ENCODE peak calls at places on chromosomes 6 and 20, in ten cellular contexts. One of them, this sample, is unnamed.

GRCh38 chr6:145673504-145673903 is 61.8 kb downstream of the EPM2A start:
- DNase-seq in activated CD8-positive, alpha-beta memory T cell treated with anti-CD3 and anti-CD28 coated beads for 1 hour: no peak
- DNase-seq in cardiac septum: no peak
- DNase-seq in astrocyte of the cerebellum: no peak
- DNase-seq in posterior cingulate gyrus: no peak
- DNase-seq in stimulated activated CD8-positive, alpha-beta memory T cell treated with anti-CD3 and anti-CD28 coated beads, Interleukin-2, amount 100 ng/mL, for 1 hour: no peak
- DNase-seq in progenitor cell of endocrine pancreas: no peak
- DNase-seq in iris pigment epithelial cell: no peak
- DNase-seq in fibroblast of the conjunctiva: no peak
- DNase-seq in IMR-90: no peak
- DNase-seq in this sample: no peak

GRCh38 chr6:54267798-54268197 is 40.4 kb upstream of the TINAG start:
- DNase-seq in activated CD8-positive, alpha-beta memory T cell treated with anti-CD3 and anti-CD28 coated beads for 1 hour: no peak
- DNase-seq in cardiac septum: no peak
- DNase-seq in astrocyte of the cerebellum: no peak
- DNase-seq in posterior cingulate gyrus: no peak
- DNase-seq in stimulated activated CD8-positive, alpha-beta memory T cell treated with anti-CD3 and anti-CD28 coated beads, Interleukin-2, amount 100 ng/mL, for 1 hour: no peak
- DNase-seq in progenitor cell of endocrine pancreas: no peak
- DNase-seq in iris pigment epithelial cell: peak; percentile 65
- DNase-seq in fibroblast of the conjunctiva: peak; percentile 27
- DNase-seq in IMR-90: peak; percentile 60
- DNase-seq in this sample: no peak

GRCh38 chr20:62936996-62937352 is 973 bp upstream of the GID8 start:
- DNase-seq in activated CD8-positive, alpha-beta memory T cell treated with anti-CD3 and anti-CD28 coated beads for 1 hour: no peak
- DNase-seq in cardiac septum: no peak
- DNase-seq in astrocyte of the cerebellum: no peak
- DNase-seq in posterior cingulate gyrus: no peak
- DNase-seq in stimulated activated CD8-positive, alpha-beta memory T cell treated with anti-CD3 and anti-CD28 coated beads, Interleukin-2, amount 100 ng/mL, for 1 hour: no peak
- DNase-seq in progenitor cell of endocrine pancreas: no peak
- DNase-seq in iris pigment epithelial cell: peak; percentile 87
- DNase-seq in fibroblast of the conjunctiva: no peak
- DNase-seq in IMR-90: peak; percentile 83
- DNase-seq in this sample: no peak

GRCh38 chr6:28615955-28616747 is 90.5 kb downstream of the GPX5 start:
- DNase-seq in activated CD8-positive, alpha-beta memory T cell treated with anti-CD3 and anti-CD28 coated beads for 1 hour: no peak
- DNase-seq in cardiac septum: no peak
- DNase-seq in astrocyte of the cerebellum: no peak
- DNase-seq in posterior cingulate gyrus: no peak
- DNase-seq in stimulated activated CD8-positive, alpha-beta memory T cell treated with anti-CD3 and anti-CD28 coated beads, Interleukin-2, amount 100 ng/mL, for 1 hour: no peak
- DNase-seq in progenitor cell of endocrine pancreas: no peak
- DNase-seq in iris pigment epithelial cell: no peak
- DNase-seq in fibroblast of the conjunctiva: no peak
- DNase-seq in IMR-90: no peak
- DNase-seq in this sample: no peak

GRCh38 chr6:149451361-149452061 is 33.3 kb downstream of the ZC3H12D start:
- DNase-seq in activated CD8-positive, alpha-beta memory T cell treated with anti-CD3 and anti-CD28 coated beads for 1 hour: no peak
- DNase-seq in cardiac septum: no peak
- DNase-seq in astrocyte of the cerebellum: no peak
- DNase-seq in posterior cingulate gyrus: peak; percentile 85
- DNase-seq in stimulated activated CD8-positive, alpha-beta memory T cell treated with anti-CD3 and anti-CD28 coated beads, Interleukin-2, amount 100 ng/mL, for 1 hour: no peak
- DNase-seq in progenitor cell of endocrine pancreas: peak; percentile 34
- DNase-seq in iris pigment epithelial cell: no peak
- DNase-seq in fibroblast of the conjunctiva: no peak
- DNase-seq in IMR-90: no peak
- DNase-seq in this sample: no peak

GRCh38 chr20:59365611-59366284 is 65.3 kb downstream of the EDN3 start:
- DNase-seq in activated CD8-positive, alpha-beta memory T cell treated with anti-CD3 and anti-CD28 coated beads for 1 hour: no peak
- DNase-seq in cardiac septum: no peak
- DNase-seq in astrocyte of the cerebellum: no peak
- DNase-seq in posterior cingulate gyrus: no peak
- DNase-seq in stimulated activated CD8-positive, alpha-beta memory T cell treated with anti-CD3 and anti-CD28 coated beads, Interleukin-2, amount 100 ng/mL, for 1 hour: no peak
- DNase-seq in progenitor cell of endocrine pancreas: no peak
- DNase-seq in iris pigment epithelial cell: no peak
- DNase-seq in fibroblast of the conjunctiva: no peak
- DNase-seq in IMR-90: no peak
- DNase-seq in this sample: no peak

GRCh38 chr6:43045371-43045930 is 8.2 kb downstream of the CUL7 start:
- DNase-seq in activated CD8-positive, alpha-beta memory T cell treated with anti-CD3 and anti-CD28 coated beads for 1 hour: no peak
- DNase-seq in cardiac septum: no peak
- DNase-seq in astrocyte of the cerebellum: no peak
- DNase-seq in posterior cingulate gyrus: no peak
- DNase-seq in stimulated activated CD8-positive, alpha-beta memory T cell treated with anti-CD3 and anti-CD28 coated beads, Interleukin-2, amount 100 ng/mL, for 1 hour: no peak
- DNase-seq in progenitor cell of endocrine pancreas: no peak
- DNase-seq in iris pigment epithelial cell: no peak
- DNase-seq in fibroblast of the conjunctiva: no peak
- DNase-seq in IMR-90: no peak
- DNase-seq in this sample: no peak

GRCh38 chr6:100620085-100620484 is 155.4 kb upstream of the SIM1 start:
- DNase-seq in activated CD8-positive, alpha-beta memory T cell treated with anti-CD3 and anti-CD28 coated beads for 1 hour: no peak
- DNase-seq in cardiac septum: no peak
- DNase-seq in astrocyte of the cerebellum: peak; percentile 53
- DNase-seq in posterior cingulate gyrus: no peak
- DNase-seq in stimulated activated CD8-positive, alpha-beta memory T cell treated with anti-CD3 and anti-CD28 coated beads, Interleukin-2, amount 100 ng/mL, for 1 hour: no peak
- DNase-seq in progenitor cell of endocrine pancreas: no peak
- DNase-seq in iris pigment epithelial cell: peak; percentile 95
- DNase-seq in fibroblast of the conjunctiva: no peak
- DNase-seq in IMR-90: peak; percentile 94
- DNase-seq in this sample: no peak

GRCh38 chr6:166540631-166541331 is 45.7 kb downstream of the RAMACL start:
- DNase-seq in activated CD8-positive, alpha-beta memory T cell treated with anti-CD3 and anti-CD28 coated beads for 1 hour: peak; percentile 14
- DNase-seq in cardiac septum: no peak
- DNase-seq in astrocyte of the cerebellum: no peak
- DNase-seq in posterior cingulate gyrus: no peak
- DNase-seq in stimulated activated CD8-positive, alpha-beta memory T cell treated with anti-CD3 and anti-CD28 coated beads, Interleukin-2, amount 100 ng/mL, for 1 hour: peak; percentile 15
- DNase-seq in progenitor cell of endocrine pancreas: no peak
- DNase-seq in iris pigment epithelial cell: no peak
- DNase-seq in fibroblast of the conjunctiva: no peak
- DNase-seq in IMR-90: peak; percentile 17
- DNase-seq in this sample: no peak

GRCh38 chr6:158251565-158251964 is 60.7 kb upstream of the TULP4 start:
- DNase-seq in activated CD8-positive, alpha-beta memory T cell treated with anti-CD3 and anti-CD28 coated beads for 1 hour: no peak
- DNase-seq in cardiac septum: no peak
- DNase-seq in astrocyte of the cerebellum: no peak
- DNase-seq in posterior cingulate gyrus: no peak
- DNase-seq in stimulated activated CD8-positive, alpha-beta memory T cell treated with anti-CD3 and anti-CD28 coated beads, Interleukin-2, amount 100 ng/mL, for 1 hour: no peak
- DNase-seq in progenitor cell of endocrine pancreas: no peak
- DNase-seq in iris pigment epithelial cell: no peak
- DNase-seq in fibroblast of the conjunctiva: no peak
- DNase-seq in IMR-90: no peak
- DNase-seq in this sample: no peak

GRCh38 chr20:4303136-4303535 is 287.8 kb upstream of the RNF24 start:
- DNase-seq in activated CD8-positive, alpha-beta memory T cell treated with anti-CD3 and anti-CD28 coated beads for 1 hour: no peak
- DNase-seq in cardiac septum: no peak
- DNase-seq in astrocyte of the cerebellum: no peak
- DNase-seq in posterior cingulate gyrus: no peak
- DNase-seq in stimulated activated CD8-positive, alpha-beta memory T cell treated with anti-CD3 and anti-CD28 coated beads, Interleukin-2, amount 100 ng/mL, for 1 hour: no peak
- DNase-seq in progenitor cell of endocrine pancreas: no peak
- DNase-seq in iris pigment epithelial cell: no peak
- DNase-seq in fibroblast of the conjunctiva: no peak
- DNase-seq in IMR-90: no peak
- DNase-seq in this sample: no peak

GRCh38 chr6:109612268-109612667 is 78.7 kb downstream of the AK9 start:
- DNase-seq in activated CD8-positive, alpha-beta memory T cell treated with anti-CD3 and anti-CD28 coated beads for 1 hour: no peak
- DNase-seq in cardiac septum: no peak
- DNase-seq in astrocyte of the cerebellum: no peak
- DNase-seq in posterior cingulate gyrus: no peak
- DNase-seq in stimulated activated CD8-positive, alpha-beta memory T cell treated with anti-CD3 and anti-CD28 coated beads, Interleukin-2, amount 100 ng/mL, for 1 hour: no peak
- DNase-seq in progenitor cell of endocrine pancreas: no peak
- DNase-seq in iris pigment epithelial cell: no peak
- DNase-seq in fibroblast of the conjunctiva: no peak
- DNase-seq in IMR-90: no peak
- DNase-seq in this sample: no peak

GRCh38 chr6:29995346-29995777 is 53.0 kb downstream of the HLA-A start:
- DNase-seq in activated CD8-positive, alpha-beta memory T cell treated with anti-CD3 and anti-CD28 coated beads for 1 hour: no peak
- DNase-seq in cardiac septum: no peak
- DNase-seq in astrocyte of the cerebellum: no peak
- DNase-seq in posterior cingulate gyrus: no peak
- DNase-seq in stimulated activated CD8-positive, alpha-beta memory T cell treated with anti-CD3 and anti-CD28 coated beads, Interleukin-2, amount 100 ng/mL, for 1 hour: no peak
- DNase-seq in progenitor cell of endocrine pancreas: no peak
- DNase-seq in iris pigment epithelial cell: peak; percentile 24
- DNase-seq in fibroblast of the conjunctiva: no peak
- DNase-seq in IMR-90: peak; percentile 11
- DNase-seq in this sample: no peak